ENCODE peak calls at places on chromosome 22, in four cellular contexts. R is skeletal muscle cell, Z is HFF-Myc, S is cerebellum. K is an unnamed sample.

GRCh38 chr22:27919222-27919942 is at the start of gene PITPNB:
- DNase-seq in R (peak), Z (peak), S (peak), K (peak)

GRCh38 chr22:35524966-35525686 is 15.5 kb upstream of the RASD2 start:
- DNase-seq in R (no peak), Z (no peak), S (peak), K (peak)

GRCh38 chr22:21921184-21921721 is 31.4 kb downstream of the PPM1F start:
- DNase-seq in R (no peak), Z (no peak), S (no peak), K (no peak)

GRCh38 chr22:31044262-31044861 is 36.8 kb upstream of the SMTN start:
- DNase-seq in R (no peak), Z (no peak), S (no peak), K (peak)

GRCh38 chr22:43060213-43060612 is 29.0 kb downstream of the TTLL1 start:
- DNase-seq in R (no peak), Z (no peak), S (no peak), K (no peak)

GRCh38 chr22:29813563-29813962 is 24.5 kb downstream of the ASCC2 start:
- DNase-seq in R (no peak), Z (no peak), S (no peak), K (no peak)

GRCh38 chr22:37328017-37328416 is 45.7 kb downstream of the CYTH4 start:
- DNase-seq in R (peak), Z (peak), S (no peak), K (peak)

GRCh38 chr22:32810241-32811133 is 9.0 kb downstream of the TIMP3 start:
- DNase-seq in R (no peak), Z (no peak), S (no peak), K (no peak)

GRCh38 chr22:26483043-26483438 is 542 bp downstream of the HPS4 start:
- DNase-seq in R (no peak), Z (no peak), S (no peak), K (no peak)

GRCh38 chr22:20802922-20803553 is 29.1 kb downstream of the SERPIND1 start:
- DNase-seq in R (no peak), Z (no peak), S (no peak), K (no peak)

GRCh38 chr22:30876925-30877553 is 91.5 kb downstream of the MORC2 start:
- DNase-seq in R (peak), Z (no peak), S (peak), K (peak)

GRCh38 chr22:36162127-36163034 is 1.8 kb upstream of the APOL3 start:
- DNase-seq in R (no peak), Z (no peak), S (no peak), K (no peak)

K was measured in AG10803.